ENCODE peak calls at places on chromosome 15, in ten cellular contexts. One of them, this sample, is unnamed. For H3K4me1, the result is how much of the 10 kb centered on the place peaks cover.

GRCh38 chr15:51270706-51271105 is 67.7 kb downstream of the CYP19A1 start:
- DNase-seq in GM12878: no peak
- DNase-seq in fibroblast of lung: no peak
- DNase-seq in testis: no peak
- DNase-seq in CD8-positive, alpha-beta T cell: no peak
- DNase-seq in heart left ventricle: no peak
- DNase-seq in OCI-LY7: no peak
- DNase-seq in Peyer's patch: no peak
- DNase-seq in mammary epithelial cell: no peak
- DNase-seq in PC-3: no peak
- DNase-seq in this sample: no peak

GRCh38 chr15:33907326-33907725 is 61.0 kb upstream of the CHRM5 start:
- DNase-seq in GM12878: no peak
- DNase-seq in fibroblast of lung: no peak
- DNase-seq in testis: no peak
- DNase-seq in CD8-positive, alpha-beta T cell: no peak
- DNase-seq in heart left ventricle: no peak
- DNase-seq in OCI-LY7: no peak
- DNase-seq in Peyer's patch: no peak
- DNase-seq in mammary epithelial cell: no peak
- DNase-seq in PC-3: no peak
- DNase-seq in this sample: no peak

GRCh38 chr15:58604455-58604923 is 145.0 kb downstream of the ADAM10 start:
- DNase-seq in GM12878: no peak
- DNase-seq in fibroblast of lung: no peak
- DNase-seq in testis: no peak
- DNase-seq in CD8-positive, alpha-beta T cell: no peak
- DNase-seq in heart left ventricle: no peak
- DNase-seq in OCI-LY7: no peak
- DNase-seq in Peyer's patch: peak
- DNase-seq in mammary epithelial cell: no peak
- DNase-seq in PC-3: peak
- DNase-seq in this sample: no peak

GRCh38 chr15:85614059-85614458 is 180.7 kb downstream of the KLHL25 start:
- DNase-seq in GM12878: no peak
- DNase-seq in fibroblast of lung: no peak
- DNase-seq in testis: no peak
- DNase-seq in CD8-positive, alpha-beta T cell: no peak
- DNase-seq in heart left ventricle: no peak
- DNase-seq in OCI-LY7: no peak
- DNase-seq in Peyer's patch: no peak
- DNase-seq in mammary epithelial cell: no peak
- DNase-seq in PC-3: no peak
- DNase-seq in this sample: no peak

GRCh38 chr15:63392355-63393009 is 10.8 kb upstream of the CA12 start:
- DNase-seq in GM12878: no peak
- DNase-seq in fibroblast of lung: no peak
- DNase-seq in testis: peak
- DNase-seq in CD8-positive, alpha-beta T cell: no peak
- DNase-seq in heart left ventricle: no peak
- DNase-seq in OCI-LY7: no peak
- DNase-seq in Peyer's patch: no peak
- DNase-seq in mammary epithelial cell: no peak
- DNase-seq in PC-3: no peak
- DNase-seq in this sample: peak

GRCh38 chr15:85828869-85829268 is 34.1 kb upstream of the KLHL25 start:
- DNase-seq in GM12878: no peak
- DNase-seq in fibroblast of lung: no peak
- DNase-seq in testis: no peak
- DNase-seq in CD8-positive, alpha-beta T cell: no peak
- DNase-seq in heart left ventricle: no peak
- DNase-seq in OCI-LY7: peak
- DNase-seq in Peyer's patch: no peak
- DNase-seq in mammary epithelial cell: no peak
- DNase-seq in PC-3: no peak
- DNase-seq in this sample: no peak

GRCh38 chr15:63832620-63833245 is 1.0 kb downstream of the HERC1 start:
- DNase-seq in GM12878: no peak
- DNase-seq in fibroblast of lung: peak
- DNase-seq in testis: peak
- DNase-seq in CD8-positive, alpha-beta T cell: peak
- DNase-seq in heart left ventricle: no peak
- DNase-seq in OCI-LY7: peak
- DNase-seq in Peyer's patch: no peak
- DNase-seq in mammary epithelial cell: no peak
- DNase-seq in PC-3: no peak
- DNase-seq in this sample: no peak

GRCh38 chr15:89457086-89457485 is 39.3 kb downstream of the RHCG start:
- DNase-seq in GM12878: no peak
- DNase-seq in fibroblast of lung: peak
- DNase-seq in testis: peak
- DNase-seq in CD8-positive, alpha-beta T cell: no peak
- DNase-seq in heart left ventricle: no peak
- DNase-seq in OCI-LY7: peak
- DNase-seq in Peyer's patch: no peak
- DNase-seq in mammary epithelial cell: peak
- DNase-seq in PC-3: peak
- DNase-seq in this sample: no peak

GRCh38 chr15:48891229-48891765 is 13.4 kb downstream of the EID1 start:
- DNase-seq in GM12878: no peak
- DNase-seq in fibroblast of lung: peak
- DNase-seq in testis: no peak
- DNase-seq in CD8-positive, alpha-beta T cell: no peak
- DNase-seq in heart left ventricle: no peak
- DNase-seq in OCI-LY7: no peak
- DNase-seq in Peyer's patch: no peak
- DNase-seq in mammary epithelial cell: no peak
- DNase-seq in PC-3: no peak
- DNase-seq in this sample: no peak

GRCh38 chr15:87354661-87355410 is 901.7 kb downstream of the NTRK3 start:
- DNase-seq in GM12878: no peak
- DNase-seq in fibroblast of lung: peak
- DNase-seq in testis: no peak
- DNase-seq in CD8-positive, alpha-beta T cell: no peak
- DNase-seq in heart left ventricle: no peak
- DNase-seq in OCI-LY7: no peak
- DNase-seq in Peyer's patch: no peak
- DNase-seq in mammary epithelial cell: peak
- DNase-seq in PC-3: peak
- DNase-seq in this sample: no peak

GRCh38 chr15:63677778-63678177 is 80.6 kb downstream of the FBXL22 start:
- DNase-seq in GM12878: no peak
- DNase-seq in fibroblast of lung: no peak
- DNase-seq in testis: no peak
- DNase-seq in CD8-positive, alpha-beta T cell: no peak
- DNase-seq in heart left ventricle: peak
- DNase-seq in OCI-LY7: no peak
- DNase-seq in Peyer's patch: peak
- DNase-seq in mammary epithelial cell: no peak
- DNase-seq in PC-3: peak
- DNase-seq in this sample: peak

GRCh38 chr15:90780916-90781315 is 63.8 kb downstream of the BLM start:
- DNase-seq in GM12878: peak
- DNase-seq in fibroblast of lung: no peak
- DNase-seq in testis: no peak
- DNase-seq in CD8-positive, alpha-beta T cell: no peak
- DNase-seq in heart left ventricle: no peak
- DNase-seq in OCI-LY7: peak
- DNase-seq in Peyer's patch: no peak
- DNase-seq in mammary epithelial cell: no peak
- DNase-seq in PC-3: no peak
- DNase-seq in this sample: no peak

DNA sequence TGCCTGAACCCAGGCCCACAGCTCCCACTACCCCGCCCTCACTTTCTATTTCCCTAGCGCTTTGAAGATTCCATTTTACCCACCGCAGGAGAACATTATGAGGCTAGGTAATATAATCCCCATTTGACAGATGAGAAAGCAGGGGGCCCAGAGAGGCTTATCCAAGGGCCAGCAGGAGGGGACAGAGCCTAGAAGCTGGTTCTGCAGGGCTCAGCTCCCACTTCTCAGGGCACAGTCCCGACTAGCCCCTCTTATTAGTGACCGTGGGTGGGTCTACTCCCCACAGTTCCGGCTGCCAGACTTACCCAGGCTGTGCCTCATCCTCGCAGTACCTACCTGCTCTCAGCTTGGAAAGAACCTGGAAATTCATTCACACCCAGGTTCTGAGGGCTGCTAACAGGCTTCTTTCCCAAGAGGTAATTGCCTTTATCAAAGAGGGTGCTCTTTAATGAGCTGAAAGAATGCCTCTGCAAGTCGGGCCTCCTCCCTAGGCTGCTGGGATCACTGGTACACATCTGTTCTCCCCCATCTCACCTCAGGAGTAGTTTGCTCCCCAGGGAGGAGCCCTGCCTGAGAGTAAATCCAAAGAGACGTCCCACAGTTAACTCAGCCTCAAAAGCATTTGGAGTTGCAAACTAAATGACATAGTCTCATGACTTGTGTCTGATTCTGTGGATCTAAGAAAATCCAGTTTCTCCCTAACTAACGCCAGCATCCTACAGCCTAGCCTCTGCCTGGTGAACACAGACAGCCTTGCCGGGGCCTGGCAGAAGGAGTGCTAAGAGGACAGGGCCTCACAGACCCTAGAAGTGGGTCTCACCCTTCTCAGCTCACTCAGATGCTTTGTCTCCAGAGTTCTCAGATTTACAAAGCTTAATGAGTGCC is 125.0 kb downstream of the CHSY1 start:
- DNase-seq in GM12878: no peak
- DNase-seq in fibroblast of lung: peak
- DNase-seq in testis: no peak
- DNase-seq in CD8-positive, alpha-beta T cell: no peak
- DNase-seq in heart left ventricle: no peak
- DNase-seq in OCI-LY7: no peak
- DNase-seq in Peyer's patch: no peak
- DNase-seq in mammary epithelial cell: no peak
- DNase-seq in PC-3: peak
- DNase-seq in this sample: no peak
- H3K4me1 ChIP-seq in GM12878: half or more
- H3K4me1 ChIP-seq in fibroblast of lung: under half
- H3K4me1 ChIP-seq in testis: under half
- H3K4me1 ChIP-seq in CD8-positive, alpha-beta T cell: under half
- H3K4me1 ChIP-seq in heart left ventricle: under half
- H3K4me1 ChIP-seq in OCI-LY7: under half
- H3K4me1 ChIP-seq in Peyer's patch: under half
- H3K4me1 ChIP-seq in mammary epithelial cell: under half
- H3K4me1 ChIP-seq in PC-3: under half
- H3K4me1 ChIP-seq in this sample: under half

GRCh38 chr15:76451540-76451939 is 115.0 kb downstream of the ISL2 start:
- DNase-seq in GM12878: no peak
- DNase-seq in fibroblast of lung: no peak
- DNase-seq in testis: no peak
- DNase-seq in CD8-positive, alpha-beta T cell: no peak
- DNase-seq in heart left ventricle: no peak
- DNase-seq in OCI-LY7: no peak
- DNase-seq in Peyer's patch: no peak
- DNase-seq in mammary epithelial cell: no peak
- DNase-seq in PC-3: no peak
- DNase-seq in this sample: no peak

GRCh38 chr15:76449455-76449854 is 112.9 kb downstream of the ISL2 start:
- DNase-seq in GM12878: no peak
- DNase-seq in fibroblast of lung: no peak
- DNase-seq in testis: no peak
- DNase-seq in CD8-positive, alpha-beta T cell: no peak
- DNase-seq in heart left ventricle: no peak
- DNase-seq in OCI-LY7: no peak
- DNase-seq in Peyer's patch: no peak
- DNase-seq in mammary epithelial cell: no peak
- DNase-seq in PC-3: no peak
- DNase-seq in this sample: no peak

DNA sequence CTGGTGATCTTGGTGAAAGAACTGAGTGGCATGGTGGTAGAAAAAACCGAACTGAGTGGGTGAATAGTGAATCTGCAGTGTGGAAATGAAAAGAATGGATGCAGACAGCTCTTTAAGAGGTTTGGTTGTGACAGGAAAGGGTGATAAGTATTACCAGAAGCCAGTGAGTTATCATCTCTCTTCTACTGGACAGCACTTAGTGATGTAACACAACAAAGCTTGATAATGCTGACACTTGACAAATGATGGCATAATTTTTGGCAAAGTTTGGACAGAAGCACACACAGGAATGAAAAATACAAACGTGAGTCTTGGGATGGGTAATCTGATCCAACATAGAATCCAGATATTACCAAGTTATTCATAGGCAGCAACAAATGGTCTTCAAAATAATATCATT is 112.2 kb downstream of the ISL2 start:
- DNase-seq in GM12878: no peak
- DNase-seq in fibroblast of lung: no peak
- DNase-seq in testis: no peak
- DNase-seq in CD8-positive, alpha-beta T cell: no peak
- DNase-seq in heart left ventricle: no peak
- DNase-seq in OCI-LY7: no peak
- DNase-seq in Peyer's patch: no peak
- DNase-seq in mammary epithelial cell: no peak
- DNase-seq in PC-3: no peak
- DNase-seq in this sample: no peak
- H3K4me3 ChIP-seq in GM12878: no peak
- H3K4me3 ChIP-seq in fibroblast of lung: no peak
- H3K4me3 ChIP-seq in testis: no peak
- H3K4me3 ChIP-seq in CD8-positive, alpha-beta T cell: no peak
- H3K4me3 ChIP-seq in heart left ventricle: no peak
- H3K4me3 ChIP-seq in OCI-LY7: no peak
- H3K4me3 ChIP-seq in Peyer's patch: no peak
- H3K4me3 ChIP-seq in mammary epithelial cell: no peak
- H3K4me3 ChIP-seq in PC-3: no peak
- H3K4me3 ChIP-seq in this sample: no peak

GRCh38 chr15:41926184-41927056 is 32.6 kb upstream of the SPTBN5 start:
- DNase-seq in GM12878: no peak
- DNase-seq in fibroblast of lung: peak
- DNase-seq in testis: no peak
- DNase-seq in CD8-positive, alpha-beta T cell: no peak
- DNase-seq in heart left ventricle: no peak
- DNase-seq in OCI-LY7: peak
- DNase-seq in Peyer's patch: peak
- DNase-seq in mammary epithelial cell: no peak
- DNase-seq in PC-3: peak
- DNase-seq in this sample: peak
- TF ChIP-seq CTCF in GM12878: no peak
- TF ChIP-seq CTCF in fibroblast of lung: no peak
- TF ChIP-seq CTCF in testis: no peak
- TF ChIP-seq CTCF in CD8-positive, alpha-beta T cell: no peak
- TF ChIP-seq CTCF in heart left ventricle: no peak
- TF ChIP-seq CTCF in OCI-LY7: no peak
- TF ChIP-seq CTCF in Peyer's patch: no peak
- TF ChIP-seq CTCF in mammary epithelial cell: no peak
- TF ChIP-seq CTCF in PC-3: no peak
- TF ChIP-seq CTCF in this sample: no peak

DNA sequence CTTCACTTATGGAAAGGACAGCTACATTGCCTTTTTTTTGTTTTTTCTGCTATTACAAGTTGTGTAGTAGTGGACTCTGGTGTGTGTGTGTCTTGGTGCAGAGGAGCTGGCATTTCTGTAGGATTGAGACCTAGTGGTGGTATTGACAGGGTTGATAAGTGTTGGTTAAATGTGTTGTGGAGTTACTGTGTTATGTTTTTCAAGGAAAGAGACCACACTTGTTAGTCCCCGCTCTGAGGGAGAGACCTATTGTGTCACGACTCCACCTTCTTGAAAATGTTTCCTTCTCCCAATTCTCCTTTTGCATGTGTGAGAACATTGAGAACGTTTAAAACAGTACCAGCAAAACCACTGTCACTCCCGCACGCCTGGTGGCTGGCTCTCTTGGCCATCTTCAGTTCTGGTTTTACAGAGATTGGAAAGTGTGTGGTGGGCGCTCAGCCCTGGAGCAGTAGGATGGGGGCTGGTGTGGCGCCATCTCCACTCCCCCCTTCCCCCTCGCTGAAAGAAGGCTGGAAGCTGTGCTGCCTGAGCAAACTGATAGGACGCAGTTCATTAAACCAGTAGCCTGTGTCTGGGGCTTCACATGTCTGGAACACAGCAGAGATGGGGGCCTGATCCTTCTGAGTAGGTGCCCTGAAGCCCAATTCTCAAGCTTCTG is 5.5 kb downstream of the KLF13 start:
- DNase-seq in GM12878: no peak
- DNase-seq in fibroblast of lung: no peak
- DNase-seq in testis: no peak
- DNase-seq in CD8-positive, alpha-beta T cell: no peak
- DNase-seq in heart left ventricle: no peak
- DNase-seq in OCI-LY7: no peak
- DNase-seq in Peyer's patch: no peak
- DNase-seq in mammary epithelial cell: no peak
- DNase-seq in PC-3: no peak
- DNase-seq in this sample: no peak
- H3K4me1 ChIP-seq in GM12878: half or more
- H3K4me1 ChIP-seq in fibroblast of lung: under half
- H3K4me1 ChIP-seq in testis: half or more
- H3K4me1 ChIP-seq in CD8-positive, alpha-beta T cell: half or more
- H3K4me1 ChIP-seq in heart left ventricle: half or more
- H3K4me1 ChIP-seq in OCI-LY7: half or more
- H3K4me1 ChIP-seq in Peyer's patch: half or more
- H3K4me1 ChIP-seq in mammary epithelial cell: under half
- H3K4me1 ChIP-seq in PC-3: under half
- H3K4me1 ChIP-seq in this sample: under half

This sample was measured in colonic mucosa.